ENCODE peak calls at places on chromosomes 12 and 14, in four cellular contexts. B is progenitor cell of endocrine pancreas, D is testis, Z is fibroblast of lung. S is an unnamed sample.

GRCh38 chr12:6786416-6787094 is 2.8 kb upstream of the CD4 start:
- DNase-seq in D (no peak), B (no peak), Z (no peak), S (no peak)

GRCh38 chr14:49447725-49448124 is 138.5 kb downstream of the RPS29 start:
- DNase-seq in B (no peak), Z (no peak), D (no peak), S (no peak)

GRCh38 chr12:11897923-11898322 is 172.8 kb upstream of the BCL2L14 start:
- DNase-seq in Z (no peak), B (no peak), D (no peak), S (no peak)

GRCh38 chr12:11978985-11979384 is 91.8 kb upstream of the BCL2L14 start:
- DNase-seq in Z (peak), D (no peak), B (no peak), S (no peak)

GRCh38 chr12:79414252-79414651 is 276.5 kb downstream of the PAWR start:
- DNase-seq in B (no peak), Z (no peak), D (no peak), S (peak)

GRCh38 chr12:80178846-80179245 is 79.5 kb downstream of the OTOGL start:
- DNase-seq in D (no peak), B (no peak), Z (no peak), S (no peak)

GRCh38 chr14:38198425-38198824 is 9.3 kb upstream of the SSTR1 start:
- DNase-seq in Z (peak), D (no peak), B (no peak), S (no peak)

GRCh38 chr12:67426067-67426466 is 156.9 kb downstream of the CAND1 start:
- DNase-seq in D (no peak), Z (peak), B (no peak), S (no peak)

GRCh38 chr12:72570601-72571000 is 298.4 kb downstream of the TRHDE start:
- DNase-seq in D (peak), B (no peak), Z (no peak), S (no peak)

GRCh38 chr12:131311764-131312163 is 358.1 kb downstream of the ADGRD1 start:
- DNase-seq in B (no peak), D (no peak), Z (no peak), S (no peak)

GRCh38 chr12:77010637-77011548 is 54.5 kb downstream of the E2F7 start:
- DNase-seq in D (peak), B (peak), Z (peak), S (peak)

GRCh38 chr12:128325646-128326045 is 58.7 kb downstream of the TMEM132C start:
- DNase-seq in B (no peak), D (no peak), Z (no peak), S (no peak)

GRCh38 chr14:45673420-45673819 is 420.4 kb upstream of the MIS18BP1 start:
- DNase-seq in D (no peak), Z (no peak), B (no peak), S (no peak)

DNA sequence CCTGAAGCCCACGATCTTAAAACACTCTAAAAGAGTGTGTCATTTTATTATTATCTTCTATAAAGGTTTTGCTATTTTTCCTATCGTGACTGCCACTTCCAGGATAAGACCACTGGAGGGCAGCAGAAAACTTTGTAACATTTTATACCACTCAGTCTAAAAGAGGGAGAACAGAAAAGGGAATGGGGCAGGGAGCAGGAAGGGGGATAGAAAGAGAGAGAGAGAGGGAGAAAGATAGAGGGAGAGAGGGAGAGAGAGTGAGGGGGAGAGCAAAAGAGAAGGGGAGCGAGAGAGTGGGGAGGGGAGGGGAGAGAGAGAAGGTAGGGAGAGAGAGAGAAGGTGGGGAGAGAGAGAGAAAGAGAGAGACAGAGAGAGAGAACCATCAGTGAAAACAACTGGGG is 2.0 kb upstream of the ART4 start:
- DNase-seq in Z (peak), B (peak), D (peak), S (peak)
- TF ChIP-seq CTCF in Z (peak), B (peak), D (peak), S (peak)

DNA sequence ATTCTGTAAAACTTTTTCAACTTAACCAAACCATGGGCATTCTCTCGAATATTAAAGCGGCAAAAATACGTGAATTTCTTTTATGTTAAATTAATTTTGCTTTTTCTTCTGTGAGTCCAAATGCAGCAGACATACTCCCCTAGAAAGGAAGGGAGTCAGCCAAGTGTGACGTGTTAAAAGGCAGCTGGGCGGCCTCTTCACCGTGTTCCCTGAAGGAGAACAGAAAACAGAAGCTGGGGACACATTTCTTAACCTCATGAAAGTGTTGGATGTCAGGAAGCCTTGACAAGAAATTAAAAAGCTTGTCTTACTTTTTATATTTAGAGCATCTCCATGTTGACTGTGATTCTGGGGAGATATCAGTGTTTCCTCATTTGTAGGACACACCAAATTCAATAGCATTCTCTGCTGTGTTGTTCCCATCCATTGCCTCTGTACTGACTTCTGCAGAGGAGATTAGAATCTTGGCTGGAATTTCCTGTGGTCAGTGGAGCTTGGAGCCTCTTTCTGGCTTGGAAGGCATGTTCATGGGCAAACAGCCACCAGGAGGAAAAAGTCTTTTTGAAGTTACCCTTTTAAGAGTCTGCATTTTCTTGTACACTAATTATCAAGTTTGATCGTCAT is 93.7 kb downstream of the RMST start:
- DNase-seq in B (no peak), D (no peak), Z (peak), S (peak)
- TF ChIP-seq CTCF in B (no peak), D (no peak), Z (no peak), S (no peak)

DNA sequence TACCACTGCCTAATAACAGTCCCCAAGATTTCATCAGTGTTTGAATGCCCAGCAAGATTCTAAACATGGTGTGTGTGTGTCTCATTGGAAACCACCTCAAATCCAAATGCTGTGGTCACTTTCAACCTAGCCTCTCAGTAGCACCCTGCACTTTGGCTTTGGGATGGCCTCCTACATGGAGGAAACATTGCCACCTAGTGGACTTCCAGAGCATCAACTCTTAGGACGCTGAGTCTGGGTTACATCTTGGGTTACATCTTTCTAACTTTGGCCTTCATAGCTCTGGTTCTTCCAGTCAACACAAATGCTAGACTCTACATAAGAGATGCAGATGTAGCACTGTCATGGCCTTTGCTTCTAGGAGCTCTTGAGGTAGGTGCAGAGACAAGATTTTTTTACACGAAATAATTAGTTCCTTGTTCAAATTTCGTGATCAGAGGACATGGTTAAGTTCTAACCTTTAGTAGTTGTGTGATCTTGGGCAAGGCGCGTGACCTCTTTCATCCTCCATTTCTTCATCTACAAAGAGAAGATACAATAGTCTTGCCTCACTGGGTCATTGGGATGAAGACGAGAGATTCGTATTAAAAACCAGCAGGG is 113.5 kb upstream of the VASH1 start:
- DNase-seq in B (peak), Z (peak), D (peak), S (peak)
- TF ChIP-seq CTCF in B (peak), Z (peak), D (peak), S (peak)

GRCh38 chr12:96720363-96720705 is 186.7 kb upstream of the NEDD1 start:
- DNase-seq in Z (no peak), D (no peak), B (no peak), S (peak)
- TF ChIP-seq CTCF in Z (no peak), D (no peak), B (peak), S (no peak)

GRCh38 chr14:95113476-95113875 is 43.9 kb downstream of the DICER1 start:
- DNase-seq in B (no peak), D (no peak), Z (no peak), S (no peak)
- TF ChIP-seq CTCF in B (no peak), D (no peak), Z (no peak), S (no peak)